ENCODE peak calls at places on chromosomes 7 and 10, in six cellular contexts. One of them, this sample, is unnamed.

GRCh38 chr10:124624006-124624405 is 120.2 kb downstream of the FAM53B start:
- DNase-seq in effector memory CD4-positive, alpha-beta T cell: no peak
- DNase-seq in HS-5: no peak
- DNase-seq in IMR-90: no peak
- DNase-seq in brain microvascular endothelial cell: no peak
- DNase-seq in activated CD4-positive, alpha-beta T cell treated with anti-CD3 and anti-CD28 coated beads for 24 hours: no peak
- DNase-seq in this sample: no peak

GRCh38 chr10:11724938-11725776 is 17.0 kb upstream of the ECHDC3 start:
- DNase-seq in IMR-90: peak
- DNase-seq in brain microvascular endothelial cell: peak
- DNase-seq in activated CD4-positive, alpha-beta T cell treated with anti-CD3 and anti-CD28 coated beads for 24 hours: no peak
- DNase-seq in HS-5: no peak
- DNase-seq in effector memory CD4-positive, alpha-beta T cell: no peak
- DNase-seq in this sample: peak

GRCh38 chr10:126187399-126187798 is 200.9 kb downstream of the ADAM12 start:
- DNase-seq in HS-5: no peak
- DNase-seq in effector memory CD4-positive, alpha-beta T cell: no peak
- DNase-seq in brain microvascular endothelial cell: no peak
- DNase-seq in IMR-90: no peak
- DNase-seq in activated CD4-positive, alpha-beta T cell treated with anti-CD3 and anti-CD28 coated beads for 24 hours: no peak
- DNase-seq in this sample: no peak

GRCh38 chr10:119526606-119527592 is 15.6 kb downstream of the RGS10 start:
- DNase-seq in effector memory CD4-positive, alpha-beta T cell: no peak
- DNase-seq in brain microvascular endothelial cell: no peak
- DNase-seq in IMR-90: peak
- DNase-seq in HS-5: no peak
- DNase-seq in activated CD4-positive, alpha-beta T cell treated with anti-CD3 and anti-CD28 coated beads for 24 hours: no peak
- DNase-seq in this sample: no peak

GRCh38 chr10:113566888-113567287 is 14.0 kb downstream of the HABP2 start:
- DNase-seq in HS-5: no peak
- DNase-seq in IMR-90: no peak
- DNase-seq in activated CD4-positive, alpha-beta T cell treated with anti-CD3 and anti-CD28 coated beads for 24 hours: no peak
- DNase-seq in brain microvascular endothelial cell: no peak
- DNase-seq in effector memory CD4-positive, alpha-beta T cell: no peak
- DNase-seq in this sample: no peak

GRCh38 chr7:112485766-112486165 is 5.0 kb downstream of the LSMEM1 start:
- DNase-seq in effector memory CD4-positive, alpha-beta T cell: no peak
- DNase-seq in activated CD4-positive, alpha-beta T cell treated with anti-CD3 and anti-CD28 coated beads for 24 hours: no peak
- DNase-seq in brain microvascular endothelial cell: no peak
- DNase-seq in HS-5: no peak
- DNase-seq in IMR-90: no peak
- DNase-seq in this sample: no peak

GRCh38 chr7:114007391-114007790 is 88.6 kb upstream of the PPP1R3A start:
- DNase-seq in brain microvascular endothelial cell: no peak
- DNase-seq in HS-5: no peak
- DNase-seq in effector memory CD4-positive, alpha-beta T cell: no peak
- DNase-seq in activated CD4-positive, alpha-beta T cell treated with anti-CD3 and anti-CD28 coated beads for 24 hours: no peak
- DNase-seq in IMR-90: no peak
- DNase-seq in this sample: peak

GRCh38 chr10:1424648-1425047 is 312.7 kb downstream of the ADARB2 start:
- DNase-seq in effector memory CD4-positive, alpha-beta T cell: no peak
- DNase-seq in brain microvascular endothelial cell: no peak
- DNase-seq in activated CD4-positive, alpha-beta T cell treated with anti-CD3 and anti-CD28 coated beads for 24 hours: no peak
- DNase-seq in HS-5: no peak
- DNase-seq in IMR-90: no peak
- DNase-seq in this sample: no peak

GRCh38 chr10:119395287-119396007 is 147.1 kb downstream of the RGS10 start:
- DNase-seq in IMR-90: peak
- DNase-seq in activated CD4-positive, alpha-beta T cell treated with anti-CD3 and anti-CD28 coated beads for 24 hours: no peak
- DNase-seq in HS-5: no peak
- DNase-seq in brain microvascular endothelial cell: peak
- DNase-seq in effector memory CD4-positive, alpha-beta T cell: no peak
- DNase-seq in this sample: peak

GRCh38 chr7:116952640-116953371 is 495 bp upstream of the ST7 start:
- DNase-seq in brain microvascular endothelial cell: peak
- DNase-seq in HS-5: no peak
- DNase-seq in effector memory CD4-positive, alpha-beta T cell: no peak
- DNase-seq in activated CD4-positive, alpha-beta T cell treated with anti-CD3 and anti-CD28 coated beads for 24 hours: no peak
- DNase-seq in IMR-90: peak
- DNase-seq in this sample: peak

GRCh38 chr7:131066635-131067034 is 261.0 kb upstream of the MKLN1 start:
- DNase-seq in activated CD4-positive, alpha-beta T cell treated with anti-CD3 and anti-CD28 coated beads for 24 hours: no peak
- DNase-seq in effector memory CD4-positive, alpha-beta T cell: no peak
- DNase-seq in IMR-90: peak
- DNase-seq in HS-5: no peak
- DNase-seq in brain microvascular endothelial cell: no peak
- DNase-seq in this sample: peak

GRCh38 chr7:84113906-84114875 is 80.4 kb downstream of the SEMA3A start:
- DNase-seq in HS-5: no peak
- DNase-seq in effector memory CD4-positive, alpha-beta T cell: no peak
- DNase-seq in IMR-90: no peak
- DNase-seq in brain microvascular endothelial cell: peak
- DNase-seq in activated CD4-positive, alpha-beta T cell treated with anti-CD3 and anti-CD28 coated beads for 24 hours: no peak
- DNase-seq in this sample: no peak

GRCh38 chr10:119673271-119673670 is 22.1 kb downstream of the BAG3 start:
- DNase-seq in effector memory CD4-positive, alpha-beta T cell: no peak
- DNase-seq in activated CD4-positive, alpha-beta T cell treated with anti-CD3 and anti-CD28 coated beads for 24 hours: no peak
- DNase-seq in IMR-90: no peak
- DNase-seq in brain microvascular endothelial cell: no peak
- DNase-seq in HS-5: no peak
- DNase-seq in this sample: no peak

GRCh38 chr10:4127518-4128315 is 342.7 kb upstream of the KLF6 start:
- DNase-seq in activated CD4-positive, alpha-beta T cell treated with anti-CD3 and anti-CD28 coated beads for 24 hours: no peak
- DNase-seq in effector memory CD4-positive, alpha-beta T cell: no peak
- DNase-seq in brain microvascular endothelial cell: no peak
- DNase-seq in IMR-90: no peak
- DNase-seq in HS-5: no peak
- DNase-seq in this sample: no peak

GRCh38 chr7:2525931-2526630 is 6.5 kb downstream of the LFNG start:
- DNase-seq in effector memory CD4-positive, alpha-beta T cell: no peak
- DNase-seq in activated CD4-positive, alpha-beta T cell treated with anti-CD3 and anti-CD28 coated beads for 24 hours: no peak
- DNase-seq in IMR-90: no peak
- DNase-seq in brain microvascular endothelial cell: no peak
- DNase-seq in HS-5: no peak
- DNase-seq in this sample: no peak

GRCh38 chr7:107486041-107486440 is 16.2 kb downstream of the GPR22 start:
- DNase-seq in effector memory CD4-positive, alpha-beta T cell: no peak
- DNase-seq in brain microvascular endothelial cell: no peak
- DNase-seq in activated CD4-positive, alpha-beta T cell treated with anti-CD3 and anti-CD28 coated beads for 24 hours: no peak
- DNase-seq in HS-5: no peak
- DNase-seq in IMR-90: no peak
- DNase-seq in this sample: no peak

GRCh38 chr10:16798571-16798970 is 18.7 kb downstream of the RSU1 start:
- DNase-seq in HS-5: no peak
- DNase-seq in effector memory CD4-positive, alpha-beta T cell: no peak
- DNase-seq in activated CD4-positive, alpha-beta T cell treated with anti-CD3 and anti-CD28 coated beads for 24 hours: no peak
- DNase-seq in IMR-90: no peak
- DNase-seq in brain microvascular endothelial cell: no peak
- DNase-seq in this sample: no peak

GRCh38 chr10:3792710-3793219 is 7.8 kb upstream of the KLF6 start:
- DNase-seq in HS-5: no peak
- DNase-seq in IMR-90: no peak
- DNase-seq in brain microvascular endothelial cell: no peak
- DNase-seq in activated CD4-positive, alpha-beta T cell treated with anti-CD3 and anti-CD28 coated beads for 24 hours: no peak
- DNase-seq in effector memory CD4-positive, alpha-beta T cell: no peak
- DNase-seq in this sample: no peak

GRCh38 chr10:82252081-82252480 is 377.1 kb downstream of the NRG3 start:
- DNase-seq in brain microvascular endothelial cell: no peak
- DNase-seq in effector memory CD4-positive, alpha-beta T cell: no peak
- DNase-seq in IMR-90: no peak
- DNase-seq in activated CD4-positive, alpha-beta T cell treated with anti-CD3 and anti-CD28 coated beads for 24 hours: no peak
- DNase-seq in HS-5: no peak
- DNase-seq in this sample: no peak

GRCh38 chr10:5890519-5890878 is 456 bp downstream of the FBH1 start:
- DNase-seq in activated CD4-positive, alpha-beta T cell treated with anti-CD3 and anti-CD28 coated beads for 24 hours: peak
- DNase-seq in HS-5: no peak
- DNase-seq in brain microvascular endothelial cell: no peak
- DNase-seq in IMR-90: no peak
- DNase-seq in effector memory CD4-positive, alpha-beta T cell: no peak
- DNase-seq in this sample: peak

GRCh38 chr7:88132725-88133124 is 87.1 kb downstream of the SRI start:
- DNase-seq in effector memory CD4-positive, alpha-beta T cell: no peak
- DNase-seq in IMR-90: no peak
- DNase-seq in activated CD4-positive, alpha-beta T cell treated with anti-CD3 and anti-CD28 coated beads for 24 hours: no peak
- DNase-seq in HS-5: no peak
- DNase-seq in brain microvascular endothelial cell: no peak
- DNase-seq in this sample: no peak

GRCh38 chr7:134875867-134876266 is 96.4 kb downstream of the CALD1 start:
- DNase-seq in effector memory CD4-positive, alpha-beta T cell: no peak
- DNase-seq in brain microvascular endothelial cell: peak
- DNase-seq in HS-5: no peak
- DNase-seq in IMR-90: peak
- DNase-seq in activated CD4-positive, alpha-beta T cell treated with anti-CD3 and anti-CD28 coated beads for 24 hours: no peak
- DNase-seq in this sample: peak